ENCODE peak calls at places on chromosomes 7 and 10, in seven cellular contexts. U is BJ; O is Calu3; Y is EH; K is activated CD8-positive, alpha-beta memory T cell treated with anti-CD3 and anti-CD28 coated beads for 1 hour; A is RPMI8226; J is astrocyte. X is an unnamed sample.

GRCh38 chr10:45809829-45810228 is 37.5 kb downstream of the AGAP4 start:
- DNase-seq in U (no peak), O (no peak), Y (peak), K (no peak), A (no peak), J (no peak), X (peak)

GRCh38 chr7:100639995-100640394 is 1.4 kb downstream of the TFR2 start:
- DNase-seq in U (no peak), O (no peak), Y (no peak), K (no peak), A (no peak), J (no peak), X (no peak)

GRCh38 chr7:68186072-68186471 is 1189.4 kb downstream of the TYW1 start:
- DNase-seq in U (no peak), O (no peak), Y (no peak), K (no peak), A (no peak), J (no peak), X (no peak)

GRCh38 chr7:41316410-41316809 is 386.5 kb downstream of the INHBA start:
- DNase-seq in U (no peak), O (no peak), Y (peak), K (no peak), A (no peak), J (peak), X (no peak)

GRCh38 chr7:27165089-27165654 is at the start of gene HOXA9:
- DNase-seq in U (no peak), O (no peak), Y (peak), K (no peak), A (no peak), J (no peak), X (no peak)

GRCh38 chr7:73304071-73304470 is 4.6 kb downstream of the NSUN5 start:
- DNase-seq in U (no peak), O (no peak), Y (no peak), K (no peak), A (no peak), J (no peak), X (no peak)

GRCh38 chr10:130740788-130741785 is 570.4 kb downstream of the TCERG1L start:
- DNase-seq in U (no peak), O (no peak), Y (no peak), K (no peak), A (no peak), J (no peak), X (no peak)

GRCh38 chr10:73501651-73502050 is 5.8 kb upstream of the PPP3CB start:
- DNase-seq in U (no peak), O (no peak), Y (peak), K (no peak), A (no peak), J (no peak), X (no peak)

GRCh38 chr10:73965890-73966768 is 31.8 kb upstream of the VCL start:
- DNase-seq in U (peak), O (peak), Y (peak), K (no peak), A (no peak), J (peak), X (peak)

GRCh38 chr7:46015107-46015868 is 94.2 kb upstream of the IGFBP3 start:
- DNase-seq in U (no peak), O (no peak), Y (peak), K (no peak), A (peak), J (no peak), X (no peak)

GRCh38 chr10:75764974-75765551 is 333.6 kb downstream of the LRMDA start:
- DNase-seq in U (no peak), O (no peak), Y (no peak), K (no peak), A (no peak), J (no peak), X (no peak)

GRCh38 chr10:110641256-110641655 is 2.9 kb upstream of the RBM20 start:
- DNase-seq in U (no peak), O (peak), Y (peak), K (no peak), A (peak), J (peak), X (no peak)

GRCh38 chr7:7425321-7425720 is 110.4 kb downstream of the COL28A1 start:
- DNase-seq in U (no peak), O (no peak), Y (no peak), K (no peak), A (no peak), J (no peak), X (peak)

GRCh38 chr7:108158766-108159165 is 28.6 kb upstream of the LAMB4 start:
- DNase-seq in U (no peak), O (no peak), Y (peak), K (no peak), A (no peak), J (no peak), X (no peak)

GRCh38 chr7:45180084-45180986 is 22.7 kb downstream of the RAMP3 start:
- DNase-seq in U (no peak), O (no peak), Y (no peak), K (no peak), A (no peak), J (no peak), X (peak)

GRCh38 chr7:132783824-132784223 is 207.6 kb upstream of the PLXNA4 start:
- DNase-seq in U (peak), O (no peak), Y (peak), K (no peak), A (no peak), J (peak), X (no peak)

GRCh38 chr10:72315054-72315453 is 39.7 kb downstream of the DNAJB12 start:
- DNase-seq in U (no peak), O (no peak), Y (no peak), K (no peak), A (peak), J (no peak), X (no peak)

GRCh38 chr10:114043532-114044250 is at the start of gene ADRB1:
- DNase-seq in U (no peak), O (peak), Y (peak), K (no peak), A (no peak), J (peak), X (peak)

GRCh38 chr7:111045469-111045868 is 45.5 kb upstream of the LRRN3 start:
- DNase-seq in U (no peak), O (no peak), Y (peak), K (no peak), A (no peak), J (no peak), X (no peak)

GRCh38 chr7:142513221-142513955 is 235.9 kb upstream of the PRSS1 start:
- DNase-seq in U (no peak), O (no peak), Y (peak), K (no peak), A (no peak), J (no peak), X (no peak)

GRCh38 chr7:1019789-1020610 is 24.3 kb upstream of the GPR146 start:
- DNase-seq in U (no peak), O (no peak), Y (no peak), K (no peak), A (no peak), J (no peak), X (no peak)

GRCh38 chr10:74400186-74400585 is 249.2 kb downstream of the ADK start:
- DNase-seq in U (no peak), O (no peak), Y (no peak), K (no peak), A (no peak), J (no peak), X (no peak)

GRCh38 chr7:28738384-28738783 is 219.7 kb downstream of the TRIL start:
- DNase-seq in U (no peak), O (no peak), Y (no peak), K (no peak), A (no peak), J (no peak), X (no peak)

GRCh38 chr7:139153832-139154231 is 44.3 kb upstream of the ZC3HAV1 start:
- DNase-seq in U (no peak), O (no peak), Y (peak), K (no peak), A (no peak), J (peak), X (no peak)

GRCh38 chr7:35720849-35721248 is 25.9 kb upstream of the HERPUD2 start:
- DNase-seq in U (no peak), O (no peak), Y (no peak), K (no peak), A (no peak), J (no peak), X (no peak)

GRCh38 chr10:60490013-60490412 is 100.3 kb upstream of the ANK3 start:
- DNase-seq in U (no peak), O (no peak), Y (peak), K (no peak), A (no peak), J (peak), X (no peak)

GRCh38 chr10:90023950-90024349 is 322.6 kb downstream of the KIF20B start:
- DNase-seq in U (no peak), O (no peak), Y (no peak), K (no peak), A (no peak), J (peak), X (no peak)

GRCh38 chr7:130112078-130112477 is 41.7 kb downstream of the KLHDC10 start:
- DNase-seq in U (no peak), O (no peak), Y (no peak), K (no peak), A (no peak), J (no peak), X (no peak)

GRCh38 chr10:72981882-72982529 is 27.4 kb upstream of the PLA2G12B start:
- DNase-seq in U (no peak), O (no peak), Y (peak), K (no peak), A (no peak), J (no peak), X (no peak)

GRCh38 chr7:2172311-2173183 is 60.2 kb downstream of the MAD1L1 start:
- DNase-seq in U (peak), O (no peak), Y (peak), K (no peak), A (no peak), J (peak), X (no peak)

GRCh38 chr10:126663328-126663727 is 7.2 kb downstream of the C10orf90 start:
- DNase-seq in U (no peak), O (no peak), Y (peak), K (no peak), A (no peak), J (peak), X (no peak)

GRCh38 chr10:31467791-31468535 is 148.9 kb downstream of the ZEB1 start:
- DNase-seq in U (no peak), O (peak), Y (no peak), K (no peak), A (no peak), J (peak), X (peak)

GRCh38 chr7:46512901-46513431 is 591.9 kb upstream of the IGFBP3 start:
- DNase-seq in U (no peak), O (peak), Y (no peak), K (no peak), A (no peak), J (no peak), X (no peak)

GRCh38 chr7:133858311-133858710 is 268.8 kb upstream of the LRGUK start:
- DNase-seq in U (no peak), O (no peak), Y (no peak), K (no peak), A (no peak), J (no peak), X (no peak)

GRCh38 chr7:138247568-138248328 is 171.5 kb downstream of the AKR1D1 start:
- DNase-seq in U (no peak), O (no peak), Y (no peak), K (no peak), A (no peak), J (peak), X (no peak)

GRCh38 chr7:107643407-107643806 is 17.2 kb upstream of the SLC26A4 start:
- DNase-seq in U (peak), O (no peak), Y (peak), K (no peak), A (no peak), J (peak), X (no peak)

GRCh38 chr10:97140887-97141745 is 44.6 kb downstream of the SLIT1 start:
- DNase-seq in U (no peak), O (no peak), Y (no peak), K (no peak), A (no peak), J (no peak), X (no peak)